ENCODE peak calls at places on chromosomes 12 and 14, in six cellular contexts. One of them, this sample, is unnamed.

GRCh38 chr12:56129210-56129691 is 1.2 kb downstream of the ESYT1 start:
- DNase-seq in WTC11: peak
- DNase-seq in upper lobe of right lung: peak
- DNase-seq in OCI-LY7: peak
- DNase-seq in activated B cell treated with CpG ODN at 0.5 μM for 24 hours: peak
- DNase-seq in dorsolateral prefrontal cortex: peak
- DNase-seq in this sample: no peak

GRCh38 chr12:51926064-51926632 is 18.8 kb downstream of the ACVRL1 start:
- DNase-seq in dorsolateral prefrontal cortex: no peak
- DNase-seq in OCI-LY7: no peak
- DNase-seq in activated B cell treated with CpG ODN at 0.5 μM for 24 hours: no peak
- DNase-seq in upper lobe of right lung: no peak
- DNase-seq in WTC11: no peak
- DNase-seq in this sample: no peak

GRCh38 chr14:34035177-34035933 is 84.5 kb upstream of the EGLN3 start:
- DNase-seq in activated B cell treated with CpG ODN at 0.5 μM for 24 hours: no peak
- DNase-seq in dorsolateral prefrontal cortex: no peak
- DNase-seq in OCI-LY7: no peak
- DNase-seq in upper lobe of right lung: no peak
- DNase-seq in WTC11: no peak
- DNase-seq in this sample: no peak

GRCh38 chr12:71195338-71195896 is 37.6 kb upstream of the TSPAN8 start:
- DNase-seq in OCI-LY7: no peak
- DNase-seq in activated B cell treated with CpG ODN at 0.5 μM for 24 hours: no peak
- DNase-seq in dorsolateral prefrontal cortex: no peak
- DNase-seq in upper lobe of right lung: no peak
- DNase-seq in WTC11: no peak
- DNase-seq in this sample: no peak

GRCh38 chr14:39384177-39384576 is 48.1 kb downstream of the FBXO33 start:
- DNase-seq in OCI-LY7: no peak
- DNase-seq in dorsolateral prefrontal cortex: no peak
- DNase-seq in activated B cell treated with CpG ODN at 0.5 μM for 24 hours: no peak
- DNase-seq in upper lobe of right lung: no peak
- DNase-seq in WTC11: no peak
- DNase-seq in this sample: no peak

GRCh38 chr14:37195327-37195726 is 2.4 kb upstream of the MIPOL1 start:
- DNase-seq in dorsolateral prefrontal cortex: no peak
- DNase-seq in activated B cell treated with CpG ODN at 0.5 μM for 24 hours: no peak
- DNase-seq in OCI-LY7: no peak
- DNase-seq in WTC11: no peak
- DNase-seq in upper lobe of right lung: no peak
- DNase-seq in this sample: no peak

GRCh38 chr12:95185096-95185495 is 32.2 kb downstream of the FGD6 start:
- DNase-seq in upper lobe of right lung: no peak
- DNase-seq in OCI-LY7: no peak
- DNase-seq in dorsolateral prefrontal cortex: no peak
- DNase-seq in activated B cell treated with CpG ODN at 0.5 μM for 24 hours: no peak
- DNase-seq in WTC11: no peak
- DNase-seq in this sample: no peak

GRCh38 chr12:47317182-47317915 is 237.6 kb upstream of the AMIGO2 start:
- DNase-seq in dorsolateral prefrontal cortex: no peak
- DNase-seq in WTC11: no peak
- DNase-seq in activated B cell treated with CpG ODN at 0.5 μM for 24 hours: no peak
- DNase-seq in OCI-LY7: peak
- DNase-seq in upper lobe of right lung: no peak
- DNase-seq in this sample: no peak

GRCh38 chr12:75488553-75488952 is 8.0 kb downstream of the GLIPR1 start:
- DNase-seq in upper lobe of right lung: no peak
- DNase-seq in OCI-LY7: peak
- DNase-seq in WTC11: peak
- DNase-seq in activated B cell treated with CpG ODN at 0.5 μM for 24 hours: no peak
- DNase-seq in dorsolateral prefrontal cortex: no peak
- DNase-seq in this sample: no peak

GRCh38 chr14:99754141-99755067 is 38.8 kb upstream of the EML1 start:
- DNase-seq in OCI-LY7: no peak
- DNase-seq in WTC11: no peak
- DNase-seq in dorsolateral prefrontal cortex: peak
- DNase-seq in upper lobe of right lung: peak
- DNase-seq in activated B cell treated with CpG ODN at 0.5 μM for 24 hours: no peak
- DNase-seq in this sample: no peak

GRCh38 chr14:73829526-73830431 is 21.9 kb upstream of the PTGR2 start:
- DNase-seq in WTC11: no peak
- DNase-seq in OCI-LY7: no peak
- DNase-seq in upper lobe of right lung: no peak
- DNase-seq in activated B cell treated with CpG ODN at 0.5 μM for 24 hours: no peak
- DNase-seq in dorsolateral prefrontal cortex: no peak
- DNase-seq in this sample: no peak

GRCh38 chr12:121165316-121165715 is 32.6 kb downstream of the P2RX7 start:
- DNase-seq in upper lobe of right lung: no peak
- DNase-seq in activated B cell treated with CpG ODN at 0.5 μM for 24 hours: no peak
- DNase-seq in dorsolateral prefrontal cortex: no peak
- DNase-seq in OCI-LY7: no peak
- DNase-seq in WTC11: no peak
- DNase-seq in this sample: no peak

GRCh38 chr14:93906341-93907329 is 20.5 kb upstream of the FAM181A start:
- DNase-seq in OCI-LY7: peak
- DNase-seq in upper lobe of right lung: peak
- DNase-seq in dorsolateral prefrontal cortex: peak
- DNase-seq in activated B cell treated with CpG ODN at 0.5 μM for 24 hours: no peak
- DNase-seq in WTC11: peak
- DNase-seq in this sample: no peak

GRCh38 chr14:59576332-59577294 is at the start of gene CCDC175:
- DNase-seq in activated B cell treated with CpG ODN at 0.5 μM for 24 hours: peak
- DNase-seq in upper lobe of right lung: peak
- DNase-seq in dorsolateral prefrontal cortex: peak
- DNase-seq in WTC11: peak
- DNase-seq in OCI-LY7: peak
- DNase-seq in this sample: peak

GRCh38 chr14:78131201-78131600 is 39.0 kb upstream of the NRXN3 start:
- DNase-seq in activated B cell treated with CpG ODN at 0.5 μM for 24 hours: no peak
- DNase-seq in dorsolateral prefrontal cortex: no peak
- DNase-seq in upper lobe of right lung: no peak
- DNase-seq in OCI-LY7: no peak
- DNase-seq in WTC11: no peak
- DNase-seq in this sample: no peak

GRCh38 chr14:74531467-74531866 is 37.9 kb downstream of the ISCA2 start:
- DNase-seq in activated B cell treated with CpG ODN at 0.5 μM for 24 hours: no peak
- DNase-seq in OCI-LY7: no peak
- DNase-seq in dorsolateral prefrontal cortex: no peak
- DNase-seq in WTC11: peak
- DNase-seq in upper lobe of right lung: no peak
- DNase-seq in this sample: no peak

GRCh38 chr14:95507701-95508103 is 8.7 kb downstream of the SYNE3 start:
- DNase-seq in upper lobe of right lung: no peak
- DNase-seq in WTC11: no peak
- DNase-seq in OCI-LY7: no peak
- DNase-seq in dorsolateral prefrontal cortex: no peak
- DNase-seq in activated B cell treated with CpG ODN at 0.5 μM for 24 hours: no peak
- DNase-seq in this sample: no peak

GRCh38 chr14:22786685-22787084 is 20.2 kb downstream of the OXA1L start:
- DNase-seq in activated B cell treated with CpG ODN at 0.5 μM for 24 hours: no peak
- DNase-seq in WTC11: no peak
- DNase-seq in upper lobe of right lung: no peak
- DNase-seq in dorsolateral prefrontal cortex: no peak
- DNase-seq in OCI-LY7: no peak
- DNase-seq in this sample: no peak

GRCh38 chr14:77838756-77839565 is 39.1 kb downstream of the ADCK1 start:
- DNase-seq in dorsolateral prefrontal cortex: no peak
- DNase-seq in WTC11: no peak
- DNase-seq in activated B cell treated with CpG ODN at 0.5 μM for 24 hours: no peak
- DNase-seq in OCI-LY7: no peak
- DNase-seq in upper lobe of right lung: no peak
- DNase-seq in this sample: no peak

GRCh38 chr14:34051966-34052657 is 101.2 kb upstream of the EGLN3 start:
- DNase-seq in dorsolateral prefrontal cortex: no peak
- DNase-seq in OCI-LY7: no peak
- DNase-seq in upper lobe of right lung: no peak
- DNase-seq in WTC11: no peak
- DNase-seq in activated B cell treated with CpG ODN at 0.5 μM for 24 hours: no peak
- DNase-seq in this sample: no peak

GRCh38 chr14:86961106-86961716 is 1031.8 kb downstream of the GALC start:
- DNase-seq in activated B cell treated with CpG ODN at 0.5 μM for 24 hours: no peak
- DNase-seq in dorsolateral prefrontal cortex: no peak
- DNase-seq in OCI-LY7: no peak
- DNase-seq in WTC11: peak
- DNase-seq in upper lobe of right lung: no peak
- DNase-seq in this sample: no peak

GRCh38 chr14:103519837-103520212 is 2.8 kb downstream of the CKB start:
- DNase-seq in activated B cell treated with CpG ODN at 0.5 μM for 24 hours: no peak
- DNase-seq in OCI-LY7: no peak
- DNase-seq in WTC11: no peak
- DNase-seq in upper lobe of right lung: peak
- DNase-seq in dorsolateral prefrontal cortex: no peak
- DNase-seq in this sample: no peak

GRCh38 chr12:15045451-15045850 is 72.6 kb downstream of the PDE6H start:
- DNase-seq in activated B cell treated with CpG ODN at 0.5 μM for 24 hours: no peak
- DNase-seq in upper lobe of right lung: no peak
- DNase-seq in OCI-LY7: no peak
- DNase-seq in WTC11: no peak
- DNase-seq in dorsolateral prefrontal cortex: no peak
- DNase-seq in this sample: no peak

GRCh38 chr14:101557321-101557695 is 4.0 kb upstream of the DIO3 start:
- DNase-seq in upper lobe of right lung: no peak
- DNase-seq in dorsolateral prefrontal cortex: no peak
- DNase-seq in WTC11: no peak
- DNase-seq in OCI-LY7: no peak
- DNase-seq in activated B cell treated with CpG ODN at 0.5 μM for 24 hours: no peak
- DNase-seq in this sample: no peak

GRCh38 chr12:90940872-90941499 is 14.0 kb downstream of the CCER1 start:
- DNase-seq in activated B cell treated with CpG ODN at 0.5 μM for 24 hours: no peak
- DNase-seq in upper lobe of right lung: no peak
- DNase-seq in OCI-LY7: peak
- DNase-seq in dorsolateral prefrontal cortex: no peak
- DNase-seq in WTC11: no peak
- DNase-seq in this sample: no peak

GRCh38 chr14:48670939-48671338 is 915.2 kb downstream of the RPS29 start:
- DNase-seq in activated B cell treated with CpG ODN at 0.5 μM for 24 hours: no peak
- DNase-seq in WTC11: no peak
- DNase-seq in OCI-LY7: no peak
- DNase-seq in upper lobe of right lung: no peak
- DNase-seq in dorsolateral prefrontal cortex: no peak
- DNase-seq in this sample: no peak

GRCh38 chr14:22334627-22335026 is 254.4 kb downstream of the DAD1 start:
- DNase-seq in OCI-LY7: no peak
- DNase-seq in upper lobe of right lung: no peak
- DNase-seq in dorsolateral prefrontal cortex: no peak
- DNase-seq in WTC11: no peak
- DNase-seq in activated B cell treated with CpG ODN at 0.5 μM for 24 hours: no peak
- DNase-seq in this sample: no peak

GRCh38 chr12:64608901-64609542 is 1.3 kb upstream of the RASSF3 start:
- DNase-seq in upper lobe of right lung: no peak
- DNase-seq in OCI-LY7: peak
- DNase-seq in activated B cell treated with CpG ODN at 0.5 μM for 24 hours: peak
- DNase-seq in WTC11: no peak
- DNase-seq in dorsolateral prefrontal cortex: no peak
- DNase-seq in this sample: no peak

GRCh38 chr14:91872011-91872476 is 4.7 kb upstream of the TC2N start:
- DNase-seq in activated B cell treated with CpG ODN at 0.5 μM for 24 hours: peak
- DNase-seq in OCI-LY7: peak
- DNase-seq in dorsolateral prefrontal cortex: no peak
- DNase-seq in WTC11: no peak
- DNase-seq in upper lobe of right lung: peak
- DNase-seq in this sample: no peak

GRCh38 chr12:96886998-96887677 is 19.9 kb upstream of the NEDD1 start:
- DNase-seq in activated B cell treated with CpG ODN at 0.5 μM for 24 hours: no peak
- DNase-seq in OCI-LY7: no peak
- DNase-seq in WTC11: no peak
- DNase-seq in dorsolateral prefrontal cortex: no peak
- DNase-seq in upper lobe of right lung: no peak
- DNase-seq in this sample: no peak

GRCh38 chr12:32947203-32947795 is 50.7 kb upstream of the PKP2 start:
- DNase-seq in upper lobe of right lung: no peak
- DNase-seq in dorsolateral prefrontal cortex: no peak
- DNase-seq in WTC11: no peak
- DNase-seq in OCI-LY7: peak
- DNase-seq in activated B cell treated with CpG ODN at 0.5 μM for 24 hours: no peak
- DNase-seq in this sample: no peak

GRCh38 chr12:28963554-28963953 is 185.5 kb upstream of the FAR2 start:
- DNase-seq in activated B cell treated with CpG ODN at 0.5 μM for 24 hours: no peak
- DNase-seq in upper lobe of right lung: no peak
- DNase-seq in WTC11: no peak
- DNase-seq in dorsolateral prefrontal cortex: no peak
- DNase-seq in OCI-LY7: peak
- DNase-seq in this sample: no peak
- TF ChIP-seq CTCF in activated B cell treated with CpG ODN at 0.5 μM for 24 hours: no peak
- TF ChIP-seq CTCF in upper lobe of right lung: no peak
- TF ChIP-seq CTCF in WTC11: no peak
- TF ChIP-seq CTCF in dorsolateral prefrontal cortex: peak
- TF ChIP-seq CTCF in OCI-LY7: peak
- TF ChIP-seq CTCF in this sample: no peak

GRCh38 chr14:24442240-24443052 is at the start of gene SDR39U1:
- DNase-seq in OCI-LY7: peak
- DNase-seq in dorsolateral prefrontal cortex: peak
- DNase-seq in upper lobe of right lung: peak
- DNase-seq in WTC11: peak
- DNase-seq in activated B cell treated with CpG ODN at 0.5 μM for 24 hours: peak
- DNase-seq in this sample: peak
- TF ChIP-seq CTCF in OCI-LY7: no peak
- TF ChIP-seq CTCF in dorsolateral prefrontal cortex: peak
- TF ChIP-seq CTCF in upper lobe of right lung: no peak
- TF ChIP-seq CTCF in WTC11: no peak
- TF ChIP-seq CTCF in activated B cell treated with CpG ODN at 0.5 μM for 24 hours: no peak
- TF ChIP-seq CTCF in this sample: peak

GRCh38 chr12:30567082-30567481 is 128.6 kb downstream of the IPO8 start:
- DNase-seq in OCI-LY7: no peak
- DNase-seq in dorsolateral prefrontal cortex: no peak
- DNase-seq in activated B cell treated with CpG ODN at 0.5 μM for 24 hours: no peak
- DNase-seq in WTC11: no peak
- DNase-seq in upper lobe of right lung: no peak
- DNase-seq in this sample: no peak
- TF ChIP-seq CTCF in OCI-LY7: no peak
- TF ChIP-seq CTCF in dorsolateral prefrontal cortex: no peak
- TF ChIP-seq CTCF in activated B cell treated with CpG ODN at 0.5 μM for 24 hours: no peak
- TF ChIP-seq CTCF in WTC11: no peak
- TF ChIP-seq CTCF in upper lobe of right lung: no peak
- TF ChIP-seq CTCF in this sample: no peak

DNA sequence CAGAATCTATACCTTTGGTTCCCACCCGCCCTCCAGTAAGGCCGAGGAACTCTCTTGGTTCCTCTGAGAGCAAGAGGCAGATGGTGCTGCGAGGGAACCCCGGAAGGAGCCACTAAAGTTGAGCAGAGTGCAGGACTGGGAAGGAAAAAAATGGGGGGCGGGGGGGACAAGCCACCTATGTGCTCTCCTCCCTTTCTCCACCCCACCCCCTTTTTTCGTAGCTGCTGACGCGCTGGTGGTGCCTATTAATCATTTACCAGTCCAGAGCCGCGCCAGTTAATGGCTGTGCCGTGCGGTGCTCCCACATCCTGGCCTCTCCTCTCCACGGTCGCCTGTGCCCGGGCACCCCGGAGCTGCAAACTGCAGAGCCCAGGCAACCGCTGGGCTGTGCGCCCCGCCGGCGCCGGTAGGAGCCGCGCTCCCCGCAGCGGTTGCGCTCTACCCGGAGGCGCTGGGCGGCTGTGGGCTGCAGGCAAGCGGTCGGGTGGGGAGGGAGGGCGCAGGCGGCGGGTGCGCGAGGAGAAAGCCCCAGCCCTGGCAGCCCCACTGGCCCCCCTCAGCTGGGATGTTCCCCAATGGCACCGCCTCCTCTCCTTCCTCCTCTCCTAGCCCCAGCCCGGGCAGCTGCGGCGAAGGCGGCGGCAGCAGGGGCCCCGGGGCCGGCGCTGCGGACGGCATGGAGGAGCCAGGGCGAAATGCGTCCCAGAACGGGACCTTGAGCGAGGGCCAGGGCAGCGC is 1.3 kb downstream of the SSTR1 start:
- DNase-seq in WTC11: peak
- DNase-seq in OCI-LY7: no peak
- DNase-seq in activated B cell treated with CpG ODN at 0.5 μM for 24 hours: no peak
- DNase-seq in dorsolateral prefrontal cortex: peak
- DNase-seq in upper lobe of right lung: peak
- DNase-seq in this sample: no peak
- TF ChIP-seq CTCF in WTC11: no peak
- TF ChIP-seq CTCF in OCI-LY7: no peak
- TF ChIP-seq CTCF in activated B cell treated with CpG ODN at 0.5 μM for 24 hours: no peak
- TF ChIP-seq CTCF in dorsolateral prefrontal cortex: no peak
- TF ChIP-seq CTCF in upper lobe of right lung: peak
- TF ChIP-seq CTCF in this sample: peak